ENCODE peak calls at places on chromosome 13, in five cellular contexts. Z is endothelial cell, Y is heart left ventricle, W is T follicular helper cell, S is choroid plexus epithelial cell. V is an unnamed sample.

GRCh38 chr13:84366484-84366883 is 484.2 kb upstream of the SLITRK1 start:
- DNase-seq in Z (no peak), Y (no peak), W (no peak), S (peak; percentile 45), V (no peak)

GRCh38 chr13:70297219-70297618 is 189.0 kb upstream of the KLHL1 start:
- DNase-seq in Z (no peak), Y (no peak), W (no peak), S (no peak), V (no peak)

GRCh38 chr13:30376426-30377311 is 45.6 kb upstream of the UBE2L5 start:
- DNase-seq in Z (no peak), Y (no peak), W (peak; percentile 65), S (no peak), V (no peak)

GRCh38 chr13:29883941-29884518 is 33.6 kb upstream of the UBL3 start:
- DNase-seq in Z (no peak), Y (no peak), W (no peak), S (no peak), V (no peak)

GRCh38 chr13:78241278-78241919 is 322.8 kb upstream of the EDNRB start:
- DNase-seq in Z (peak; percentile 66), Y (no peak), W (no peak), S (peak; percentile 63), V (no peak)

GRCh38 chr13:45511310-45512147 is 46.8 kb downstream of the COG3 start:
- DNase-seq in Z (peak; percentile 26), Y (peak; percentile 13), W (no peak), S (peak; percentile 87), V (no peak)

GRCh38 chr13:75091185-75091584 is 390.8 kb downstream of the TBC1D4 start:
- DNase-seq in Z (no peak), Y (no peak), W (no peak), S (no peak), V (no peak)

GRCh38 chr13:22592515-22592914 is 588.3 kb upstream of the SGCG start:
- DNase-seq in Z (no peak), Y (no peak), W (no peak), S (no peak), V (no peak)

GRCh38 chr13:40271511-40271910 is 394.9 kb downstream of the FOXO1 start:
- DNase-seq in Z (peak; percentile 16), Y (peak; percentile 30), W (no peak), S (no peak), V (no peak)

GRCh38 chr13:98492335-98493034 is 84.4 kb downstream of the STK24 start:
- DNase-seq in Z (no peak), Y (no peak), W (no peak), S (peak; percentile 48), V (no peak)

GRCh38 chr13:37395544-37395943 is 203.0 kb downstream of the POSTN start:
- DNase-seq in Z (no peak), Y (no peak), W (no peak), S (no peak), V (no peak)

GRCh38 chr13:110506396-110506795 is 55.1 kb downstream of the RAB20 start:
- DNase-seq in Z (no peak), Y (no peak), W (no peak), S (no peak), V (no peak)

GRCh38 chr13:33487575-33488243 is 202.2 kb upstream of the STARD13 start:
- DNase-seq in Z (no peak), Y (no peak), W (no peak), S (peak; percentile 72), V (no peak)

GRCh38 chr13:94967183-94968039 is 255.1 kb upstream of the SOX21 start:
- DNase-seq in Z (peak; percentile 52), Y (no peak), W (no peak), S (peak; percentile 19), V (no peak)

GRCh38 chr13:97072297-97072696 is 78.0 kb upstream of the OXGR1 start:
- DNase-seq in Z (no peak), Y (no peak), W (no peak), S (no peak), V (no peak)